ENCODE peak calls at places on chromosomes 11 and 22, in ten cellular contexts. Y is right cardiac atrium, H is IMR-90, L is HCT116, G is kidney, M is PC-9, C is left ventricle myocardium inferior, B is prostate gland, O is OCI-LY7, S is adrenal gland. I is an unnamed sample.

GRCh38 chr11:120216426-120217102 is 5.7 kb downstream of the OAF start:
- DNase-seq in Y (peak; percentile 39), H (no peak), L (no peak), G (peak; percentile 41), M (no peak), C (peak; percentile 15), B (no peak), O (no peak), S (peak; percentile 71), I (no peak)

GRCh38 chr11:30015725-30016449 is 943 bp downstream of the KCNA4 start:
- DNase-seq in Y (no peak), H (no peak), L (no peak), G (peak; percentile 69), M (no peak), C (no peak), B (no peak), O (no peak), S (no peak), I (no peak)

GRCh38 chr11:86476109-86476861 is 101.6 kb downstream of the CCDC81 start:
- DNase-seq in Y (no peak), H (peak; percentile 7), L (no peak), G (no peak), M (no peak), C (peak; percentile 30), B (no peak), O (no peak), S (peak; percentile 59), I (peak; percentile 53)

GRCh38 chr22:23688571-23688970 is 2.2 kb upstream of the RGL4 start:
- DNase-seq in Y (no peak), H (no peak), L (no peak), G (no peak), M (no peak), C (no peak), B (no peak), O (no peak), S (no peak), I (no peak)

GRCh38 chr22:23386245-23386631 is 193.9 kb downstream of the IGLL1 start:
- DNase-seq in Y (no peak), H (no peak), L (no peak), G (peak; percentile 72), M (no peak), C (no peak), B (no peak), O (no peak), S (no peak), I (no peak)

GRCh38 chr22:38700271-38700788 is 413 bp downstream of the JOSD1 start:
- DNase-seq in Y (peak; percentile 92), H (no peak), L (no peak), G (peak; percentile 93), M (peak; percentile 56), C (peak; percentile 74), B (no peak), O (no peak), S (peak; percentile 76), I (peak; percentile 71)

GRCh38 chr22:35961480-35961902 is 67.1 kb downstream of the RBFOX2 start:
- DNase-seq in Y (peak; percentile 60), H (peak; percentile 90), L (no peak), G (peak; percentile 51), M (no peak), C (peak; percentile 20), B (no peak), O (no peak), S (peak; percentile 16), I (no peak)

GRCh38 chr11:94926698-94927237 is 46.6 kb downstream of the CWC15 start:
- DNase-seq in Y (peak; percentile 95), H (peak; percentile 94), L (no peak), G (peak; percentile 95), M (peak; percentile 80), C (peak; percentile 87), B (peak; percentile 9), O (no peak), S (peak; percentile 79), I (peak; percentile 13)

GRCh38 chr11:3604169-3604568 is 37.6 kb downstream of the ART5 start:
- DNase-seq in Y (no peak), H (no peak), L (no peak), G (no peak), M (no peak), C (no peak), B (no peak), O (no peak), S (no peak), I (no peak)

GRCh38 chr11:104764718-104765045 is 133.6 kb downstream of the CASP12 start:
- DNase-seq in Y (no peak), H (peak; percentile 6), L (no peak), G (no peak), M (no peak), C (no peak), B (no peak), O (no peak), S (no peak), I (no peak)

GRCh38 chr11:102453286-102453797 is 777 bp upstream of the TMEM123 start:
- DNase-seq in Y (no peak), H (no peak), L (no peak), G (no peak), M (peak; percentile 52), C (peak; percentile 30), B (peak; percentile 49), O (peak; percentile 39), S (no peak), I (no peak)
- H3K4me1 ChIP-seq in Y (no peaks in the 10 kb centered on the region), H (peaks cover 11% of the 10 kb centered on the region), L (peaks cover 66% of the 10 kb centered on the region), G (peaks cover 14% of the 10 kb centered on the region), M (peaks cover 69% of the 10 kb centered on the region), C (peaks cover 52% of the 10 kb centered on the region), B (no peaks in the 10 kb centered on the region), O (peaks cover 52% of the 10 kb centered on the region), S (peaks cover 33% of the 10 kb centered on the region), I (peaks cover 8% of the 10 kb centered on the region)

DNA sequence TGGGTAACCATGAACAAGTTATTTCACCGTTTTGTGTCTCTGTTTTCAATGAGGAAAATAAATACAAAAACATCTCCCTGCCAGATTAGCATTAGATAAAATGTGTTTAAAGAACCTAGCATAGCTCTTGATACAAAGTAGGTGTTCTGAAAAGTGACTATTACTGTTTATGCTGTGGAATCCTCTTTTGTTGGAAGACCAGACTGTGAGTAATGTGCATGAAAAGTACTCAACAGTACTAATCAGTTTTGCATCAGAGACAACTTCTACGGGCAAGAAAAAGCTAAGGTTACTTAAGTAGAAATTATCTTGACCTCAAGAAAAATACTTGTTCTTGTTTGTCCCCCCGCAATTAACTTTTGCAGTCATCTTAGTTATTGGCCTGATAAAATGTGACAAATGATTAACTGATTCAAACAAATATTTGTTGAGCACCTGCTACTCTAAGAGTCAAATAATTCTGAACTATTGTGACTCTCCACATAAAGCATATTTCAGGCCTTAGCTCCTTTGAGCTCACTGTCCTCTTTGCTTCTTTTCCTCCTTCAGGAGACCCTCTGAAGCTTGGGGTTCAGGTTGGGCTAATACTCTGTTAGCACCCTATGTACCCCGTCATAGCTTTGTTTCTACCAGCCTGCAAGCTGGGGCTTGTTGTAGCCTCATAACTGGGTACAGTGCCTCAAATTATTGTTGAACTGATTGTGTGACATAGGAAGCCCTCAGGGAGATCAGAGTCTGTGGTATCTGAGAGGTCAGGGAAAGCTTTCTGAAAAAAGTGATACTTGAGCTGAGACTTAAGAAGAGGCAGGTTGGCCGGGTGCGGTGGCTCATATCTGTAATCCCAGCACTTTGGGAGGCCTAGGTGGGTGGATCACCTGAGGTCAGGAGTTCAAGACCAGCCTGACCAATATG is 24.5 kb downstream of the DIXDC1 start:
- DNase-seq in Y (no peak), H (no peak), L (no peak), G (no peak), M (no peak), C (no peak), B (no peak), O (no peak), S (no peak), I (no peak)
- H3K4me3 ChIP-seq in Y (no peak overlapping the region), H (no peak overlapping the region), L (no peak overlapping the region), G (no peak overlapping the region), M (no peak overlapping the region), C (no peak overlapping the region), B (no peak overlapping the region), O (no peak overlapping the region), S (no peak overlapping the region), I (no peak overlapping the region)

GRCh38 chr22:47600791-47601400 is 838.4 kb downstream of the TBC1D22A start:
- DNase-seq in Y (no peak), H (no peak), L (no peak), G (no peak), M (no peak), C (no peak), B (no peak), O (no peak), S (no peak), I (no peak)
- H3K9me3 ChIP-seq in Y (no peaks in the 10 kb centered on the region), H (peaks cover 36% of the 10 kb centered on the region), L (no peaks in the 10 kb centered on the region), G (no peaks in the 10 kb centered on the region), M (no peaks in the 10 kb centered on the region), C (no peaks in the 10 kb centered on the region), B (no peaks in the 10 kb centered on the region), O (no peaks in the 10 kb centered on the region), S (no peaks in the 10 kb centered on the region), I (no peaks in the 10 kb centered on the region)

DNA sequence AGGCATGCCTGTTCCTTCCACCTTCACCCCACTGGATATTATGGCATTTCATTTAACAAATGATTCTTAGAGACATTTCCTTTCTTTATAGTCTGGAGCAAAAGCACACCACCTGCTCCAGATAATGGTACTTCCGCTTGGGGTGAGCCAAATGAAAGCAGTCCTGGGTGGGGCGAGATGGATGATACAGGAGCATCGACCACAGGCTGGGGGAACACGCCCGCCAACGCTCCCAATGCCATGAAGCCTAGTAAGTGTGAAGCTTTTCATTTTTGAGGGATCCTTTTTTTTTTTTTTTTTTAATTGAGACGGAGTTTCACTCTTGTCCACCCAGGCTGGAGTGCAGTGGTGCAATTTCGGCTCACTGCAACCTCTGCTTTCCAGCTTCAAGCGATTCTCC is 76.3 kb upstream of the ADSL start:
- DNase-seq in Y (no peak), H (no peak), L (no peak), G (no peak), M (no peak), C (no peak), B (no peak), O (no peak), S (no peak), I (no peak)
- H3K4me1 ChIP-seq in Y (peaks cover 2% of the 10 kb centered on the region), H (no peaks in the 10 kb centered on the region), L (peaks cover 3% of the 10 kb centered on the region), G (peaks cover 9% of the 10 kb centered on the region), M (no peaks in the 10 kb centered on the region), C (peaks cover 17% of the 10 kb centered on the region), B (no peaks in the 10 kb centered on the region), O (no peaks in the 10 kb centered on the region), S (no peaks in the 10 kb centered on the region), I (no peaks in the 10 kb centered on the region)

GRCh38 chr11:17760102-17761029 is 25.8 kb downstream of the KCNC1 start:
- DNase-seq in Y (no peak), H (peak; percentile 39), L (peak; percentile 51), G (no peak), M (peak; percentile 41), C (peak; percentile 51), B (peak; percentile 17), O (peak; percentile 48), S (peak; percentile 60), I (peak; percentile 76)
- H3K4me3 ChIP-seq in Y (no peak overlapping the region), H (no peak overlapping the region), L (no peak overlapping the region), G (no peak overlapping the region), M (no peak overlapping the region), C (no peak overlapping the region), B (no peak overlapping the region), O (no peak overlapping the region), S (no peak overlapping the region), I (no peak overlapping the region)

DNA sequence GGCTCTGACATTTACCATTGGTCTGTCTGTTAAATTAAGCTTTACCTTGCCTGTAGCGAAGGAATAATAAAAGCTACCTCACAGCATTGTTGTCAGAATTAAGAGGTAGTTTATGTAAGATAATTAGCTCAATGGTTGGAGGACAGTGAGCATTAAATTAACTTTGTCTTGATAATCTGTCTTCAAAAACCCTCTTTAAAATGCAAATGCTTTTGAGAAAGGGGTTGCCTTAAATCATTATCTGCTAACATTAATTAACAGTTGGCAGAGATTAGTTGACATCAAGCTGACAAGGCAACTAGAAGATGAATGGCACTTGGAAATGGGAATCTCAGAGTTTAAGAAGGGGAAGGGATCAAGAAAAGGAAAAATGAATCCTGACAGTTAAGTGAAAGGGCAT is 761.1 kb upstream of the ARHGAP42 start:
- DNase-seq in Y (no peak), H (no peak), L (no peak), G (no peak), M (peak; percentile 25), C (no peak), B (no peak), O (no peak), S (no peak), I (no peak)
- H3K9me3 ChIP-seq in Y (no peaks in the 10 kb centered on the region), H (peaks cover 13% of the 10 kb centered on the region), L (peaks cover 7% of the 10 kb centered on the region), G (no peaks in the 10 kb centered on the region), M (no peaks in the 10 kb centered on the region), C (peaks cover 20% of the 10 kb centered on the region), B (no peaks in the 10 kb centered on the region), O (no peaks in the 10 kb centered on the region), S (no peaks in the 10 kb centered on the region), I (no peaks in the 10 kb centered on the region)